ENCODE peak calls at places on chromosomes 12 and 14, in six cellular contexts. S is activated CD4-positive, alpha-beta T cell treated with anti-CD3 and anti-CD28 coated beads, Interleukin-2, amount 50 U/mL, for 48 hours; Q is NCI-H1436; P is H9; F is iris pigment epithelial cell; K is upper lobe of right lung. L is an unnamed sample.
A peak's percentile ranks its signal among the peaks of the same experiment; 100 is the strongest.

GRCh38 chr12:19882418-19882817 is 443.1 kb downstream of the AEBP2 start:
- DNase-seq in S (no peak), Q (no peak), P (no peak), F (no peak), K (no peak), L (no peak)

GRCh38 chr14:68663385-68664076 is 129.3 kb downstream of the ZFP36L1 start:
- DNase-seq in S (peak; percentile 71), Q (no peak), P (no peak), F (peak; percentile 87), K (no peak), L (no peak)

GRCh38 chr12:100375023-100375737 is 18.3 kb downstream of the SLC17A8 start:
- DNase-seq in S (no peak), Q (no peak), P (no peak), F (peak; percentile 16), K (peak; percentile 67), L (no peak)

GRCh38 chr14:66379116-66379515 is 107.1 kb upstream of the CCDC196 start:
- DNase-seq in S (no peak), Q (no peak), P (no peak), F (peak; percentile 3), K (no peak), L (peak; percentile 89)

GRCh38 chr14:95260537-95261440 is 58.9 kb downstream of the CLMN start:
- DNase-seq in S (peak; percentile 70), Q (no peak), P (no peak), F (peak; percentile 85), K (no peak), L (no peak)

GRCh38 chr12:131092911-131093901 is 139.5 kb downstream of the ADGRD1 start:
- DNase-seq in S (peak; percentile 59), Q (no peak), P (peak; percentile 24), F (peak; percentile 4), K (peak; percentile 51), L (no peak)

GRCh38 chr14:72641086-72641485 is 252.8 kb downstream of the DPF3 start:
- DNase-seq in S (no peak), Q (no peak), P (no peak), F (no peak), K (no peak), L (no peak)

GRCh38 chr14:93892923-93893549 is 34.1 kb upstream of the FAM181A start:
- DNase-seq in S (peak; percentile 85), Q (peak; percentile 5), P (peak; percentile 82), F (peak; percentile 38), K (peak; percentile 85), L (peak; percentile 56)

GRCh38 chr12:85036241-85036707 is at the start of the genes LRRIQ1 and TSPAN19:
- DNase-seq in S (peak; percentile 27), Q (peak; percentile 92), P (peak; percentile 95), F (peak; percentile 89), K (peak; percentile 67), L (peak; percentile 94)

GRCh38 chr14:66009104-66009503 is 477.1 kb upstream of the CCDC196 start:
- DNase-seq in S (no peak), Q (no peak), P (no peak), F (peak; percentile 66), K (no peak), L (peak; percentile 54)

GRCh38 chr12:103645202-103645601 is 58.1 kb downstream of the STAB2 start:
- DNase-seq in S (no peak), Q (no peak), P (no peak), F (peak; percentile 11), K (no peak), L (no peak)

GRCh38 chr12:98373019-98373554 is 142.3 kb upstream of the TMPO start:
- DNase-seq in S (no peak), Q (peak; percentile 64), P (no peak), F (peak; percentile 45), K (no peak), L (peak; percentile 48)

GRCh38 chr12:79886917-79887519 is 47.9 kb downstream of the PPP1R12A start:
- DNase-seq in S (no peak), Q (peak; percentile 37), P (no peak), F (peak; percentile 64), K (no peak), L (peak; percentile 14)

GRCh38 chr12:116276433-116277216 is 868 bp downstream of the MED13L start:
- DNase-seq in S (peak; percentile 62), Q (peak; percentile 47), P (no peak), F (peak; percentile 78), K (peak; percentile 88), L (peak; percentile 56)

GRCh38 chr12:51482808-51483532 is 58.3 kb downstream of the SLC4A8 start:
- DNase-seq in S (peak; percentile 36), Q (no peak), P (no peak), F (no peak), K (no peak), L (no peak)

GRCh38 chr14:61940669-61941420 is 178.6 kb downstream of the SNAPC1 start:
- DNase-seq in S (no peak), Q (no peak), P (peak; percentile 36), F (no peak), K (no peak), L (no peak)

GRCh38 chr12:107439101-107439738 is 246.4 kb upstream of the PWP1 start:
- DNase-seq in S (no peak), Q (no peak), P (no peak), F (no peak), K (no peak), L (no peak)

GRCh38 chr12:63124778-63125177 is 26.2 kb downstream of the AVPR1A start:
- DNase-seq in S (no peak), Q (no peak), P (no peak), F (peak; percentile 6), K (no peak), L (no peak)

GRCh38 chr14:86087377-86087776 is 557.4 kb downstream of the FLRT2 start:
- DNase-seq in S (no peak), Q (no peak), P (no peak), F (no peak), K (no peak), L (no peak)

GRCh38 chr14:37083599-37083998 is 88.8 kb downstream of the SLC25A21 start:
- DNase-seq in S (no peak), Q (no peak), P (no peak), F (no peak), K (no peak), L (no peak)

GRCh38 chr12:29547151-29547561 is 49.7 kb upstream of the OVCH1 start:
- DNase-seq in S (no peak), Q (no peak), P (no peak), F (peak; percentile 80), K (no peak), L (no peak)

L was measured in RWPE1.